ENCODE peak calls at places on chromosomes 1 and 21, in five cellular contexts. B is MM.1S, G is cardiac muscle cell, J is IMR-90, S is BJ. C is an unnamed sample. For H3K27me3, the result is how much of the 10 kb centered on the place peaks cover.

GRCh38 chr1:16903054-16903453 is 7.3 kb downstream of the RNU1-2 start:
- DNase-seq in G (peak), B (peak), J (peak), S (peak), C (no peak)

GRCh38 chr1:16163882-16164820 is 8.3 kb upstream of the EPHA2 start:
- DNase-seq in J (peak), S (peak), B (no peak), G (peak), C (no peak)

GRCh38 chr1:43373034-43373940 is 5.5 kb upstream of the ELOVL1 start:
- DNase-seq in B (no peak), J (peak), G (peak), S (peak), C (no peak)

GRCh38 chr1:180248731-180249681 is 18.9 kb downstream of the LHX4 start:
- DNase-seq in G (peak), B (no peak), S (no peak), J (no peak), C (no peak)

GRCh38 chr1:47687618-47687940 is 249.7 kb downstream of the FOXD2 start:
- DNase-seq in G (no peak), B (no peak), J (no peak), S (no peak), C (no peak)

GRCh38 chr1:226060976-226061792 is 1.3 kb upstream of the H3-3A start:
- DNase-seq in J (no peak), S (no peak), G (no peak), B (no peak), C (no peak)

GRCh38 chr1:225835752-225836151 is 25.8 kb downstream of the EPHX1 start:
- DNase-seq in B (no peak), J (peak), G (peak), S (no peak), C (no peak)

GRCh38 chr1:231248778-231249177 is 7.8 kb downstream of the GNPAT start:
- DNase-seq in B (peak), G (no peak), J (peak), S (no peak), C (no peak)

GRCh38 chr1:113928129-113928949 is 785 bp upstream of the HIPK1 start:
- DNase-seq in G (no peak), J (peak), B (peak), S (no peak), C (no peak)

GRCh38 chr1:232306269-232306911 is 323.5 kb downstream of the SIPA1L2 start:
- DNase-seq in S (no peak), G (peak), B (no peak), J (no peak), C (no peak)

GRCh38 chr1:235056937-235057336 is 71.7 kb downstream of the TOMM20 start:
- DNase-seq in J (no peak), B (no peak), G (no peak), S (no peak), C (no peak)

GRCh38 chr1:66402194-66402593 is 131.8 kb upstream of the SGIP1 start:
- DNase-seq in S (no peak), G (peak), J (no peak), B (peak), C (peak)

GRCh38 chr1:245131026-245131393 is 23.8 kb upstream of the KIF26B start:
- DNase-seq in G (no peak), J (no peak), S (no peak), B (no peak), C (no peak)

GRCh38 chr1:28232558-28233263 is at the start of gene DNAJC8:
- DNase-seq in S (no peak), G (peak), B (peak), J (peak), C (peak)

GRCh38 chr1:155295183-155295941 is 5.9 kb downstream of the PKLR start:
- DNase-seq in J (no peak), S (no peak), G (no peak), B (no peak), C (no peak)

GRCh38 chr1:22044690-22045420 is 7.7 kb upstream of the CDC42 start:
- DNase-seq in B (no peak), S (no peak), J (peak), G (peak), C (no peak)

GRCh38 chr1:24966724-24967346 is 36.8 kb upstream of the RUNX3 start:
- DNase-seq in G (peak), J (peak), B (no peak), S (no peak), C (peak)

GRCh38 chr1:118204106-118204505 is 19.1 kb upstream of the SPAG17 start:
- DNase-seq in G (no peak), S (no peak), J (no peak), B (no peak), C (no peak)

GRCh38 chr21:31879911-31880310 is 7.1 kb downstream of the HUNK start:
- DNase-seq in S (no peak), B (no peak), J (no peak), G (no peak), C (no peak)

GRCh38 chr1:56803561-56804156 is 15.5 kb downstream of the FYB2 start:
- DNase-seq in J (peak), S (no peak), B (peak), G (peak), C (no peak)

GRCh38 chr21:35206141-35207125 is 157.3 kb upstream of the RUNX1 start:
- DNase-seq in G (no peak), S (no peak), J (peak), B (peak), C (peak)

GRCh38 chr1:1109743-1110142 is 6.1 kb downstream of the C1orf159 start:
- DNase-seq in B (no peak), S (no peak), G (no peak), J (no peak), C (no peak)

GRCh38 chr1:31095985-31096384 is 30.5 kb upstream of the PUM1 start:
- DNase-seq in B (no peak), G (no peak), J (no peak), S (no peak), C (no peak)

GRCh38 chr1:112998592-112999235 is 42.7 kb upstream of the SLC16A1 start:
- DNase-seq in G (peak), J (peak), B (no peak), S (no peak), C (no peak)

GRCh38 chr1:13965770-13966398 is 265.9 kb downstream of the PRDM2 start:
- DNase-seq in J (peak), G (peak), B (peak), S (no peak), C (no peak)

GRCh38 chr21:42454221-42454570 is 41.8 kb downstream of the RSPH1 start:
- DNase-seq in G (no peak), B (no peak), J (no peak), S (no peak), C (no peak)

GRCh38 chr1:223270155-223270554 is 93.8 kb downstream of the SUSD4 start:
- DNase-seq in S (no peak), B (no peak), G (no peak), J (no peak), C (no peak)

GRCh38 chr1:100869996-100870395 is 24.6 kb downstream of the EXTL2 start:
- DNase-seq in J (no peak), S (no peak), G (no peak), B (no peak), C (no peak)

GRCh38 chr21:27802816-27803475 is 836.1 kb upstream of the ADAMTS5 start:
- DNase-seq in J (peak), B (peak), G (peak), S (no peak), C (no peak)

GRCh38 chr1:21436488-21437340 is 3.2 kb upstream of the NBPF3 start:
- DNase-seq in S (no peak), J (no peak), G (no peak), B (no peak), C (no peak)

GRCh38 chr1:117735045-117735992 is 129.5 kb downstream of the TENT5C start:
- DNase-seq in J (peak), S (peak), B (peak), G (peak), C (no peak)

GRCh38 chr21:26405735-26406361 is 167.2 kb downstream of the CYYR1 start:
- DNase-seq in S (no peak), G (peak), J (peak), B (peak), C (no peak)

GRCh38 chr1:41482001-41482765 is 2.3 kb downstream of the EDN2 start:
- DNase-seq in B (no peak), J (no peak), S (no peak), G (no peak), C (no peak)

GRCh38 chr1:244155661-244156060 is 104.6 kb downstream of the ZBTB18 start:
- DNase-seq in B (no peak), G (no peak), S (no peak), J (no peak), C (no peak)

GRCh38 chr1:243642936-243643335 is 207.1 kb downstream of the AKT3 start:
- DNase-seq in J (peak), G (peak), S (no peak), B (no peak), C (no peak)

GRCh38 chr21:38806153-38806941 is 618 bp downstream of the ETS2 start:
- DNase-seq in J (no peak), G (no peak), B (no peak), S (no peak), C (peak)
- TF ChIP-seq CTCF in J (peak), G (peak), B (no peak), S (peak), C (no peak)

GRCh38 chr1:4176841-4177240 is 276.8 kb upstream of the C1orf174 start:
- DNase-seq in B (peak), S (no peak), G (no peak), J (no peak), C (no peak)

GRCh38 chr1:4175566-4176405 is 275.7 kb upstream of the C1orf174 start:
- DNase-seq in G (no peak), B (no peak), J (no peak), S (no peak), C (no peak)

GRCh38 chr1:4177425-4178150 is 277.5 kb upstream of the C1orf174 start:
- DNase-seq in S (no peak), G (no peak), B (no peak), J (no peak), C (no peak)

GRCh38 chr1:4180066-4180735 is 280.1 kb upstream of the C1orf174 start:
- DNase-seq in G (no peak), B (no peak), J (no peak), S (no peak), C (no peak)

GRCh38 chr1:4178501-4178900 is 278.4 kb upstream of the C1orf174 start:
- DNase-seq in B (no peak), J (no peak), S (no peak), G (no peak), C (no peak)
- H3K27me3 ChIP-seq in B (under half), J (under half), S (under half), G (under half), C (under half)

GRCh38 chr1:60090662-60091061 is 17.1 kb upstream of the C1orf87 start:
- DNase-seq in G (no peak), B (no peak), J (no peak), S (no peak), C (no peak)

DNA sequence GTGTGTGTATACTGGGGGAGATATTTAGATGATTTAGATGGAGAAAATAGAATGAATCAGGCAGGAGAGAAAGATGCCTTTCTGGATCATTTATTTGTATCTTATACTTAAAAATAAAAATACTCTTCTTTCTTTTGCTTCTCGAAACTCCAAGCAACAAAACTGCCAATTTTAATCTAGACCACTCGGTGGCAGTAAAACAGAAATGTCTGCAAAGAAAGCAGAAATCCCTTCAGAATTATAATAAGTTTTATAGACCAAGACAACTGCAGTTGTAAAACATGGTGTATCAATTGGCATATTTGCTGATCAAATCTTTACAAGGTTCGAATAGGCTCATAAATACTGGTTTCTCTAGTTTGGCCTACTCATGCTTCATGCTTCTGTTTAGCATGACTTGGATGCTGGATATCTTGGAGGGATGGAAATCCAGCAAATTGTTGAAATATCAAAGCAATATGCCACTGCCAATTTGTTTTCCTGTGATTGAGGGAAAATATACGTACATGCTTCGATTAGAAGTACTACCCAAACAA is 15.1 kb upstream of the C1orf87 start:
- DNase-seq in J (no peak), G (no peak), S (no peak), B (no peak), C (no peak)
- TF ChIP-seq CTCF in J (no peak), G (peak), S (peak), B (no peak), C (no peak)

GRCh38 chr1:84476225-84476624 is 2.8 kb upstream of the RPF1 start:
- DNase-seq in B (no peak), G (no peak), J (no peak), S (no peak), C (no peak)
- H3K27me3 ChIP-seq in B (under half), G (half or more), J (under half), S (under half), C (under half)

GRCh38 chr1:220369511-220369910 is 97.3 kb upstream of the RAB3GAP2 start:
- DNase-seq in B (no peak), S (no peak), G (no peak), J (no peak), C (no peak)

GRCh38 chr1:220372451-220372850 is 100.2 kb upstream of the RAB3GAP2 start:
- DNase-seq in J (no peak), S (no peak), G (no peak), B (no peak), C (no peak)

GRCh38 chr1:220370041-220370700 is 97.9 kb upstream of the RAB3GAP2 start:
- DNase-seq in J (peak), S (peak), B (no peak), G (peak), C (no peak)

GRCh38 chr1:220368352-220369265 is 96.4 kb upstream of the RAB3GAP2 start:
- DNase-seq in J (no peak), B (no peak), G (peak), S (peak), C (no peak)

DNA sequence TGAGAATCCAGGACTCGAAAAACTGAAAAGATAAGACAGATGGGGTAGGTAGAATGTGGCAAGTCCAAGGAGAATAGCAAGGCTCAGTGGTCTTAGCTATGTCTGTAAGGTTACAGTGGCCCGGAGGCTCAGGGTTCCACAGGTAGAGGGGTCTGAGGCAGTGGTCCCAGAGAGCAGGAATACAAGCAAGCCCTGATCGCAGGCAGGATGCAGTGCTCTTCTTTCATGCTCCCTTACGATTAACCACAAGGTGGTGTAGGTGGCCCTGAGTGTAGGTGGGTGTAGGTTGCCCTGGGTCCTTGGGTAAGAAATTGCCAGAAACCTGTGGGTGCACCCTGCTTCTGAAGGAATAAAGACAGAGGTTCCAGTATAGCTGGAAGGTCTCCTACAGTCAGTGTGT is 99.1 kb upstream of the RAB3GAP2 start:
- DNase-seq in G (no peak), S (no peak), J (no peak), B (no peak), C (no peak)
- TF ChIP-seq CTCF in G (no peak), S (no peak), J (no peak), B (no peak), C (peak)